ENCODE peak calls at places on chromosomes 12 and 14, in four cellular contexts. F is fibroblast of lung, X is bronchial epithelial cell, N is tibial nerve. G is an unnamed sample.
A peak's percentile ranks its signal among the peaks of the same experiment; 100 is the strongest.

GRCh38 chr14:69685716-69686115 is 74.3 kb downstream of the SUSD6 start:
- DNase-seq in N (peak; percentile 48), F (peak; percentile 77), X (peak; percentile 75), G (peak; percentile 75)

GRCh38 chr12:102573237-102573636 is 92.9 kb upstream of the IGF1 start:
- DNase-seq in N (no peak), X (peak; percentile 39), F (peak; percentile 21), G (no peak)

GRCh38 chr14:54354096-54354495 is 42.7 kb upstream of the CDKN3 start:
- DNase-seq in F (no peak), X (no peak), N (no peak), G (no peak)

GRCh38 chr12:4320859-4321701 is at the start of gene TIGAR:
- DNase-seq in N (peak; percentile 81), F (peak; percentile 93), X (peak; percentile 86), G (peak; percentile 95)

GRCh38 chr14:22882529-22883190 is 362 bp upstream of the REM2 start:
- DNase-seq in X (peak; percentile 74), N (no peak), F (peak; percentile 62), G (peak; percentile 39)

GRCh38 chr14:74647061-74647833 is 35.2 kb upstream of the LTBP2 start:
- DNase-seq in F (no peak), N (no peak), X (no peak), G (no peak)

GRCh38 chr12:123243851-123244250 is 10.6 kb downstream of the MTRFR start:
- DNase-seq in X (no peak), N (no peak), F (no peak), G (no peak)

GRCh38 chr12:55670213-55670730 is 33.6 kb downstream of the OR10P1 start:
- DNase-seq in N (no peak), F (no peak), X (no peak), G (no peak)

GRCh38 chr12:24081581-24081980 is 132.1 kb upstream of the SOX5 start:
- DNase-seq in X (no peak), F (no peak), N (no peak), G (no peak)

GRCh38 chr12:77845831-77846230 is 15.1 kb downstream of the NAV3 start:
- DNase-seq in N (no peak), X (peak; percentile 75), F (peak; percentile 85), G (peak; percentile 42)

GRCh38 chr14:101780887-101781239 is 19.4 kb downstream of the PPP2R5C start:
- DNase-seq in N (no peak), X (no peak), F (no peak), G (no peak)

GRCh38 chr12:108635201-108635996 is 1.7 kb upstream of the SELPLG start:
- DNase-seq in X (no peak), F (peak; percentile 31), N (no peak), G (no peak)

GRCh38 chr12:102406033-102406584 is 74.3 kb downstream of the IGF1 start:
- DNase-seq in F (peak; percentile 42), N (no peak), X (peak; percentile 87), G (peak; percentile 25)

GRCh38 chr14:72513346-72513745 is 380.6 kb downstream of the DPF3 start:
- DNase-seq in N (no peak), F (no peak), X (no peak), G (no peak)

GRCh38 chr12:124916370-124917134 is 2.1 kb upstream of the UBC start:
- DNase-seq in N (peak; percentile 67), X (peak; percentile 95), F (peak; percentile 95), G (peak; percentile 97)

GRCh38 chr12:65025070-65025469 is 96.0 kb downstream of the WIF1 start:
- DNase-seq in X (no peak), F (no peak), N (no peak), G (no peak)

GRCh38 chr12:30450872-30451271 is 244.8 kb downstream of the IPO8 start:
- DNase-seq in N (no peak), F (peak; percentile 47), X (peak; percentile 63), G (peak; percentile 77)

GRCh38 chr14:67483599-67484270 is 4.8 kb downstream of the TMEM229B start:
- DNase-seq in X (no peak), N (no peak), F (no peak), G (no peak)

GRCh38 chr12:109518820-109519665 is 41.6 kb downstream of the UBE3B start:
- DNase-seq in F (peak; percentile 89), X (peak; percentile 74), N (peak; percentile 46), G (peak; percentile 91)

GRCh38 chr12:16622315-16622714 is 16.4 kb upstream of the LMO3 start:
- DNase-seq in F (no peak), N (no peak), X (no peak), G (no peak)

GRCh38 chr12:16626991-16627390 is 21.0 kb upstream of the LMO3 start:
- DNase-seq in N (no peak), F (no peak), X (no peak), G (no peak)
- TF ChIP-seq CTCF in N (no peak), F (no peak), X (no peak), G (no peak)

GRCh38 chr12:27688671-27689070 is 7.6 kb upstream of the REP15 start:
- DNase-seq in X (no peak), F (no peak), N (no peak), G (no peak)
- TF ChIP-seq CTCF in X (no peak), F (no peak), N (no peak), G (no peak)

DNA sequence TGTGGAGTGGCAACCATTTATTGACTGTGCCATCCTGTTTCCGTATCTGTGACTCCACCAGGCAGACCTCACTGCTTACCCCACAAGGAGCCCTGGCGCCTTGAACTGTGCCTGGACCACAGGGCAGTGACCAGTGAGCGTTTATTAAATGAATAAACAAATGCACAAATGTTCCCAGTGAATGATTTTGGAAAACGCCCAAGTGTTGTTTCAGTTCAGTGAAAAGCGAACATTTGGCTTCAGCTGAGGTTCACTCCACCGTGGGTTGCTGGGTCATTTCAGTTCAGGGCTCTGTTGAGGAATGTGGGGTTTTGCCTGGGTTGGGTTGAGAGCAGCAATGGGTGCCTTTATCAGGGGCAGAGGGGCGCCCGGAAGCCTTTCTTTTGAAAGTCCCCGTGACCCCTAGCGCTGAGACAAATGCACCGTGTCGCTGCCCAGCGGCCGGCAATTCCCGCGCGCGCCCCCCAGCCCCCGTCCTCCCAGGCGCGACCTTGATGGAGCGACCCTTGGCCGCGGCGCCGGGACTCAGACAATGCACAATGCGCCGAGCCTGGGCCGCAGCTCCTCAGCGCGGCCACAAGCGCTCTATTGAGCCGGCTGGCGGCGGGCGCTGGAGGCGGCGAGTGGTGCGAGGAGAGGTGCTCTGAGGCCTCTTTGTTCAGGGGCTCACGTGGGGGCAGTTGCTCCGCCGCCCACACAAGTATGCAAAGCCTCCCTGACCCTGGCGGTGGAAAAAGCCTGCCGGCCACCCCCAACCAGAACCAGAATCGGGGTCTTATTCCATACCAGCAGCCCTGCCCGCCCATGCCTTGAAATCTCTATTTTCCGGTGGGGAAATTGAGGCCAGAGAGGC is 40.5 kb upstream of the CLMN start:
- DNase-seq in F (peak; percentile 12), N (peak; percentile 36), X (no peak), G (no peak)
- TF ChIP-seq CTCF in F (no peak), N (peak; percentile 16), X (no peak), G (no peak)

GRCh38 chr12:34294137-34294536 is 271.8 kb downstream of the ALG10 start:
- DNase-seq in N (no peak), F (no peak), X (no peak), G (no peak)
- TF ChIP-seq CTCF in N (no peak), F (no peak), X (no peak), G (no peak)

DNA sequence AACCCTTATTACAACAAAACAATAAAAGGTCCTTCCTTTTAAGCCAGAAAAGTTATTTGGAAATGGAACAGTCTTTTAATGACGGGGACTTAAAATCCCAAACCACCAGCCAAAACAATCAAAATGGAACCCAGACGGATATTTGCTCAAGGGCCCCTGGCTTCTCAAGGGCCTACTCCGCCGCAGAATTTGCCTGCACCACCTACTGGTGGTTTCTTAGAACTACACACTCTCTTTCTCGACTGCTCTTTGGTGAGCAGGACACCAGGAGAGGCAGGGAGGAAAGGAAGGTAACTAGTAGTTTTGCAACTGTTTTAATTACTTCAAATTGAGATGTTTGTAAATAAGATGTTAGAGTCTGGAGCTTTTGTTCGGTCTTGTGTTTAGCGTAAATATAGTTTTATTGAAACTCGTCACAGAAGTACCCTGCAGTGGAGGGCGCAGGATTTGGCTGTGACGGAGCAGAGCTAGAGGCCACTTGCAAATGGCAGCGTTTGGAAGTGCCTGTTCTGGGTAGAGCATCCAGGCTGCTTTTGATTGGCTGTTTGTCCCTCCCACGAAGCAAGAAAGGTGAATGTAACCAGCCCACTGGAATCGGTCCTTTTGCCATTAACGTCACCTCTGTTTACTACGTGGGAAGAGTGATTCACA is 238.5 kb downstream of the CACNA1C start:
- DNase-seq in X (peak; percentile 19), F (no peak), N (no peak), G (peak; percentile 50)
- TF ChIP-seq CTCF in X (peak; percentile 58), F (peak; percentile 71), N (peak; percentile 57), G (peak; percentile 80)

DNA sequence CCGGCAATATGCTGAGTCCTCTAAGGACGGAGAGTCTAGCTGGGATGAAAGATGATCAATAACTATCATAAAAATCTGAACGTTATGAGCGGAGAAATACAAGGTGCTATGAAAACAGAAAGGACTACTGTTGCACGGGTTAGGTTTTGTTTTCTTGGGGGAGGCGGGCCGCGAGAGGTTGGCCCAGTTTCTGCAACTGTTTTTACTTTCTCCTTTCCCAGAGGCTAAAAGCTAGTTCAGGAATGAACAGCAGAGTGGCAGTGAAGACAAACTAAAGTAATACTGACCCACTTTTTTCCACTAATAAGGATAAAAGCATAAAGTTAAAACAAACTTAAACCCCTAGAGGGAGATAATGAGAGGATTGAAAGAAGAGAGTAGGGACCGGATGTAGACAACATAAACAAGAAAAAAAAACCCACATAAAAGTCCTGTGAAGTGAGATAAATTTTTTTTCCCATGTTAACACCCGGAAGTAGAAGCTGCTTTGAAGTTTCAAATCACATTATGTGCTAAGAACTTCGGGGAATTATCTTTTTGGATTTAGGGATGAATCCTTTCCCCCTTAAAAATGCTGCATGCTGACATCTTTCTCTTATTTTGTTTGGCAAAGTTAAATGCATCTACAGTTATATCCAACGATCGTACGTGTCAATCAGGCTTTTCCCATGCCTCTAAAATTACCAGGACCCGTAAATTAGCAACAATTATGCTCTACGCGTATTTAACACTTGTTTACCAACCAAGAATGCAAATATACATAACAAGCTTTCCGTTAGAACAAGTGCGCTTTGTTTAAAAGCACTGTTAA is 1.0 kb upstream of the CDK17 start:
- DNase-seq in F (peak; percentile 79), N (no peak), X (peak; percentile 84), G (peak; percentile 92)
- TF ChIP-seq CTCF in F (peak; percentile 42), N (peak; percentile 30), X (peak; percentile 32), G (peak; percentile 45)

DNA sequence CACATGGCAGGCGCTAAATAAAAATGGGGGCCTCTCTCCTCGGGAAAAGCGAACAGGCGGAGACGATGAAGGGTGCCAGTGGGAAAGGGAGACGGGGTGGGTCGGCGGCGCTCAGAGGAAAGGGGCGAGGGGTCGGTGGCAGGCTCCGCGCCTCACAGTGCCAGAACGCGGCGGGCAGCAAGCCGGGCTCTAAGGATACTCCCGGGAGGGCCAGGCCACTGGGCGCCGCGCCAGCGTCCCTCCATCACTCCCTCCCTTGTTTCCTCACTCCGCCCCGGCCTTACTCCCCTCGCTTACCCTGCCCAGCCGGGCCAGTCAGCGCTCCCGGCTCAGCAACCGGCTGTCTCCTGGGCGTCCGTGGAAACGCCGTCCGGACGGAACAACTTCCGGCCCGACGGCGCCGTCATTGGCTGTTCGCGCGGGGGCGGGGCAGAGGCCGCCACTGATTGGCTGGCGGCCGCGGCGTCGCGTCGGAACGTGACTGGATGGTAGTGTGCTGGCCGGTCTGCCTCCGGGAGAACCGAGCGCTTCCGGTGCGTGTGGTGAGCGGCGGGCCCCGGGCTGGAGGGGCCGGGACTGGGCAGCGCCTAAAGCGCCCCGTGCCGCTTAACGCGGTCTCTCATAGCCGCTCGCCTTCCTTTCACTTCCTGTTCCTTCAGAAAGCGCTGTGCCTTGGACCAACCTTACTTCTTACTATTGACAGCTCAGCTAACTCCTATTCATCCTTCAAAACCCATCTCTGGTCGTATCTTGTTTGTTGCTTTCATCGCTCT is 53.0 kb downstream of the SLC25A47 start:
- DNase-seq in X (peak; percentile 80), N (peak; percentile 92), F (peak; percentile 95), G (peak; percentile 97)
- TF ChIP-seq CTCF in X (no peak), N (no peak), F (no peak), G (no peak)

GRCh38 chr12:100715976-100716657 is 78.5 kb upstream of the ANO4 start:
- DNase-seq in N (no peak), F (no peak), X (no peak), G (no peak)
- TF ChIP-seq CTCF in N (no peak), F (no peak), X (no peak), G (no peak)

G was measured in cardiac fibroblast.